ENCODE peak calls at places on chromosomes 16 and 17, in ten cellular contexts. W, Q, H, F, U, B, J, D, E and G are unnamed samples.

GRCh38 chr17:8289103-8289397 is 580 bp downstream of the RANGRF start:
- DNase-seq in W (no peak), Q (no peak), H (no peak), F (no peak), U (no peak), B (no peak), J (no peak), D (peak), E (no peak), G (no peak)

GRCh38 chr16:1466968-1467521 is 7.8 kb downstream of the CLCN7 start:
- DNase-seq in W (no peak), Q (no peak), H (no peak), F (no peak), U (no peak), B (no peak), J (no peak), D (no peak), E (no peak), G (no peak)

GRCh38 chr16:57260294-57260929 is 15.4 kb downstream of the ARL2BP start:
- DNase-seq in W (no peak), Q (peak), H (peak), F (peak), U (peak), B (peak), J (peak), D (no peak), E (no peak), G (peak)

GRCh38 chr17:80192268-80192667 is 22.4 kb downstream of the CARD14 start:
- DNase-seq in W (peak), Q (no peak), H (no peak), F (no peak), U (peak), B (no peak), J (peak), D (no peak), E (no peak), G (no peak)

GRCh38 chr17:58398574-58399266 is 18.6 kb downstream of the RNF43 start:
- DNase-seq in W (no peak), Q (no peak), H (no peak), F (no peak), U (no peak), B (no peak), J (no peak), D (no peak), E (no peak), G (no peak)

GRCh38 chr17:41071606-41072375 is 6.1 kb upstream of the KRTAP2-4 start:
- DNase-seq in W (no peak), Q (no peak), H (no peak), F (no peak), U (no peak), B (no peak), J (peak), D (no peak), E (no peak), G (no peak)

GRCh38 chr17:42023524-42024349 is 3.8 kb downstream of the NKIRAS2 start:
- DNase-seq in W (peak), Q (no peak), H (no peak), F (no peak), U (no peak), B (no peak), J (no peak), D (peak), E (no peak), G (no peak)

GRCh38 chr16:64311241-64311640 is 810.6 kb downstream of the CDH11 start:
- DNase-seq in W (no peak), Q (no peak), H (no peak), F (peak), U (peak), B (peak), J (no peak), D (no peak), E (no peak), G (no peak)

GRCh38 chr17:69916761-69917160 is 158.3 kb upstream of the KCNJ16 start:
- DNase-seq in W (no peak), Q (no peak), H (no peak), F (no peak), U (peak), B (no peak), J (no peak), D (no peak), E (no peak), G (no peak)